ENCODE peak calls at places on chromosomes 6 and 20, in five cellular contexts. One of them, this sample, is unnamed.
A peak's percentile ranks its signal among the peaks of the same experiment; 100 is the strongest.

GRCh38 chr6:43714311-43715055 is 26.9 kb upstream of the MRPS18A start:
- DNase-seq in AG04450: peak; percentile 61
- DNase-seq in NB4: peak; percentile 69
- DNase-seq in upper lobe of right lung: no peak
- DNase-seq in psoas muscle: peak; percentile 53
- DNase-seq in this sample: no peak

GRCh38 chr6:41055149-41055548 is 2.1 kb downstream of the APOBEC2 start:
- DNase-seq in upper lobe of right lung: no peak
- DNase-seq in AG04450: no peak
- DNase-seq in NB4: no peak
- DNase-seq in psoas muscle: no peak
- DNase-seq in this sample: no peak

GRCh38 chr20:50198211-50198666 is 7.6 kb downstream of the CEBPB start:
- DNase-seq in psoas muscle: no peak
- DNase-seq in AG04450: no peak
- DNase-seq in NB4: no peak
- DNase-seq in upper lobe of right lung: no peak
- DNase-seq in this sample: no peak

GRCh38 chr6:22025468-22026159 is 271.2 kb downstream of the PRL start:
- DNase-seq in NB4: peak; percentile 97
- DNase-seq in psoas muscle: no peak
- DNase-seq in AG04450: peak; percentile 48
- DNase-seq in upper lobe of right lung: no peak
- DNase-seq in this sample: peak; percentile 55

GRCh38 chr20:58231678-58232077 is 3.2 kb upstream of the ANKRD60 start:
- DNase-seq in AG04450: no peak
- DNase-seq in upper lobe of right lung: no peak
- DNase-seq in psoas muscle: no peak
- DNase-seq in NB4: no peak
- DNase-seq in this sample: no peak

GRCh38 chr6:26327450-26328264 is 37.3 kb upstream of the BTN3A2 start:
- DNase-seq in NB4: peak; percentile 80
- DNase-seq in AG04450: no peak
- DNase-seq in psoas muscle: no peak
- DNase-seq in upper lobe of right lung: no peak
- DNase-seq in this sample: peak; percentile 65

GRCh38 chr6:168132531-168133184 is 53.6 kb upstream of the FRMD1 start:
- DNase-seq in AG04450: peak; percentile 20
- DNase-seq in psoas muscle: peak; percentile 52
- DNase-seq in upper lobe of right lung: no peak
- DNase-seq in NB4: peak; percentile 12
- DNase-seq in this sample: no peak

GRCh38 chr6:136717297-136717990 is 74.8 kb downstream of the MAP3K5 start:
- DNase-seq in AG04450: no peak
- DNase-seq in NB4: no peak
- DNase-seq in upper lobe of right lung: no peak
- DNase-seq in psoas muscle: no peak
- DNase-seq in this sample: no peak

GRCh38 chr6:2449572-2449940 is 204.2 kb upstream of the GMDS start:
- DNase-seq in upper lobe of right lung: no peak
- DNase-seq in AG04450: no peak
- DNase-seq in psoas muscle: no peak
- DNase-seq in NB4: no peak
- DNase-seq in this sample: no peak

GRCh38 chr6:15387118-15387517 is 141.2 kb downstream of the JARID2 start:
- DNase-seq in upper lobe of right lung: no peak
- DNase-seq in NB4: no peak
- DNase-seq in AG04450: no peak
- DNase-seq in psoas muscle: no peak
- DNase-seq in this sample: no peak

GRCh38 chr6:52574709-52575489 is 2.0 kb downstream of the TRAM2 start:
- DNase-seq in psoas muscle: peak; percentile 41
- DNase-seq in upper lobe of right lung: no peak
- DNase-seq in AG04450: no peak
- DNase-seq in NB4: peak; percentile 78
- DNase-seq in this sample: peak; percentile 60

GRCh38 chr6:110938176-110938575 is 20.3 kb upstream of the GTF3C6 start:
- DNase-seq in AG04450: no peak
- DNase-seq in NB4: peak; percentile 46
- DNase-seq in upper lobe of right lung: no peak
- DNase-seq in psoas muscle: no peak
- DNase-seq in this sample: no peak

GRCh38 chr20:2283706-2284423 is 11.9 kb upstream of the TGM3 start:
- DNase-seq in psoas muscle: no peak
- DNase-seq in upper lobe of right lung: no peak
- DNase-seq in AG04450: no peak
- DNase-seq in NB4: peak; percentile 1
- DNase-seq in this sample: no peak

GRCh38 chr6:99016355-99016754 is 68.6 kb upstream of the FBXL4 start:
- DNase-seq in NB4: peak; percentile 97
- DNase-seq in AG04450: no peak
- DNase-seq in upper lobe of right lung: no peak
- DNase-seq in psoas muscle: no peak
- DNase-seq in this sample: no peak

GRCh38 chr6:53851561-53851960 is 56.8 kb downstream of the LRRC1 start:
- DNase-seq in AG04450: no peak
- DNase-seq in psoas muscle: no peak
- DNase-seq in upper lobe of right lung: no peak
- DNase-seq in NB4: no peak
- DNase-seq in this sample: no peak

GRCh38 chr20:22795897-22796296 is 211.5 kb upstream of the FOXA2 start:
- DNase-seq in AG04450: peak; percentile 87
- DNase-seq in upper lobe of right lung: no peak
- DNase-seq in NB4: no peak
- DNase-seq in psoas muscle: peak; percentile 55
- DNase-seq in this sample: no peak

GRCh38 chr6:152474341-152474740 is 162.8 kb downstream of the SYNE1 start:
- DNase-seq in AG04450: no peak
- DNase-seq in upper lobe of right lung: no peak
- DNase-seq in NB4: no peak
- DNase-seq in psoas muscle: no peak
- DNase-seq in this sample: no peak

GRCh38 chr6:89352329-89353117 is at the start of gene UBE2J1:
- DNase-seq in psoas muscle: peak; percentile 95
- DNase-seq in upper lobe of right lung: peak; percentile 99
- DNase-seq in NB4: peak; percentile 96
- DNase-seq in AG04450: peak; percentile 77
- DNase-seq in this sample: peak; percentile 95

GRCh38 chr6:139872635-139873034 is 498.2 kb upstream of the CITED2 start:
- DNase-seq in NB4: peak; percentile 31
- DNase-seq in psoas muscle: no peak
- DNase-seq in AG04450: no peak
- DNase-seq in upper lobe of right lung: no peak
- DNase-seq in this sample: no peak

GRCh38 chr6:16102208-16102607 is 26.7 kb upstream of the MYLIP start:
- DNase-seq in psoas muscle: no peak
- DNase-seq in NB4: no peak
- DNase-seq in AG04450: no peak
- DNase-seq in upper lobe of right lung: no peak
- DNase-seq in this sample: no peak

GRCh38 chr6:54775586-54775985 is 71.0 kb upstream of the FAM83B start:
- DNase-seq in AG04450: no peak
- DNase-seq in upper lobe of right lung: no peak
- DNase-seq in psoas muscle: no peak
- DNase-seq in NB4: no peak
- DNase-seq in this sample: no peak

GRCh38 chr6:63730311-63730710 is 94.7 kb downstream of the PHF3 start:
- DNase-seq in upper lobe of right lung: no peak
- DNase-seq in psoas muscle: no peak
- DNase-seq in AG04450: no peak
- DNase-seq in NB4: no peak
- DNase-seq in this sample: no peak

GRCh38 chr6:155628315-155628714 is 172.7 kb upstream of the NOX3 start:
- DNase-seq in upper lobe of right lung: no peak
- DNase-seq in AG04450: no peak
- DNase-seq in psoas muscle: no peak
- DNase-seq in NB4: no peak
- DNase-seq in this sample: no peak

GRCh38 chr6:69279805-69280204 is 517.0 kb downstream of the LMBRD1 start:
- DNase-seq in AG04450: no peak
- DNase-seq in NB4: no peak
- DNase-seq in upper lobe of right lung: no peak
- DNase-seq in psoas muscle: no peak
- DNase-seq in this sample: no peak

GRCh38 chr6:90458353-90459224 is 128.3 kb downstream of the MAP3K7 start:
- DNase-seq in upper lobe of right lung: no peak
- DNase-seq in psoas muscle: no peak
- DNase-seq in AG04450: no peak
- DNase-seq in NB4: no peak
- DNase-seq in this sample: no peak

GRCh38 chr20:33995053-33995816 is 1.5 kb downstream of the RALY start:
- DNase-seq in NB4: peak; percentile 60
- DNase-seq in psoas muscle: no peak
- DNase-seq in upper lobe of right lung: no peak
- DNase-seq in AG04450: no peak
- DNase-seq in this sample: no peak

GRCh38 chr20:55740076-55740475 is 265.2 kb downstream of the CBLN4 start:
- DNase-seq in AG04450: no peak
- DNase-seq in upper lobe of right lung: no peak
- DNase-seq in NB4: no peak
- DNase-seq in psoas muscle: no peak
- DNase-seq in this sample: no peak

GRCh38 chr20:7841291-7841966 is 98.8 kb downstream of the HAO1 start:
- DNase-seq in NB4: no peak
- DNase-seq in psoas muscle: peak; percentile 23
- DNase-seq in AG04450: peak; percentile 7
- DNase-seq in upper lobe of right lung: no peak
- DNase-seq in this sample: no peak

GRCh38 chr6:37134622-37135191 is 35.2 kb upstream of the PIM1 start:
- DNase-seq in psoas muscle: peak; percentile 64
- DNase-seq in AG04450: peak; percentile 69
- DNase-seq in NB4: no peak
- DNase-seq in upper lobe of right lung: no peak
- DNase-seq in this sample: no peak

GRCh38 chr6:34586327-34587040 is 30.4 kb upstream of the SPDEF start:
- DNase-seq in AG04450: no peak
- DNase-seq in NB4: no peak
- DNase-seq in upper lobe of right lung: no peak
- DNase-seq in psoas muscle: no peak
- DNase-seq in this sample: no peak
- TF ChIP-seq CTCF in AG04450: no peak
- TF ChIP-seq CTCF in NB4: no peak
- TF ChIP-seq CTCF in upper lobe of right lung: no peak
- TF ChIP-seq CTCF in psoas muscle: no peak
- TF ChIP-seq CTCF in this sample: no peak

GRCh38 chr6:166157930-166158617 is 9.6 kb downstream of the TBXT start:
- DNase-seq in upper lobe of right lung: no peak
- DNase-seq in AG04450: no peak
- DNase-seq in psoas muscle: no peak
- DNase-seq in NB4: no peak
- DNase-seq in this sample: no peak

GRCh38 chr6:166162599-166163342 is 4.9 kb downstream of the TBXT start:
- DNase-seq in psoas muscle: no peak
- DNase-seq in upper lobe of right lung: no peak
- DNase-seq in AG04450: no peak
- DNase-seq in NB4: no peak
- DNase-seq in this sample: no peak

GRCh38 chr6:166152660-166153059 is 15.0 kb downstream of the TBXT start:
- DNase-seq in NB4: no peak
- DNase-seq in psoas muscle: no peak
- DNase-seq in AG04450: no peak
- DNase-seq in upper lobe of right lung: no peak
- DNase-seq in this sample: no peak

GRCh38 chr6:166151798-166152197 is 15.9 kb downstream of the TBXT start:
- DNase-seq in psoas muscle: no peak
- DNase-seq in upper lobe of right lung: no peak
- DNase-seq in AG04450: no peak
- DNase-seq in NB4: no peak
- DNase-seq in this sample: no peak

DNA sequence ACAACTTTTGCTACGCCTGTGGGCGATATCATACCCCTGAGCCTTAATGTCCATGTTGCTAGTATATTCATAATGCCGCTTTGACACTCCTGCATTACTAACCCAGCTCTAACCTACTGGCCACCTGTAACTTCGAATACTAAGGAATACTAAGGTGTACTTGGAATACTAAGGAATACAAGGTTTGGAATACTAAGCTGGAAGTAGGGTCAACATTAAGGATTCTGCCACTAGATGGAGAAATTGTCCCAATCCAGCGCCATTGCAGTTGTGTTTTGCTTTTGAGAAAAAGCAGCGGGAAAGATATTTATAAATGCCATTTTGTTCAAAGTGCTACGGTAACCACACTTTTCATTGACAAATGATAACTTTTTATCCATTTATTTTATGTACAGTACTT is 10.7 kb downstream of the TBXT start:
- DNase-seq in AG04450: no peak
- DNase-seq in upper lobe of right lung: no peak
- DNase-seq in NB4: peak; percentile 31
- DNase-seq in psoas muscle: no peak
- DNase-seq in this sample: no peak
- TF ChIP-seq CTCF in AG04450: peak; percentile 36
- TF ChIP-seq CTCF in upper lobe of right lung: peak; percentile 23
- TF ChIP-seq CTCF in NB4: peak; percentile 24
- TF ChIP-seq CTCF in psoas muscle: no peak
- TF ChIP-seq CTCF in this sample: peak; percentile 26

DNA sequence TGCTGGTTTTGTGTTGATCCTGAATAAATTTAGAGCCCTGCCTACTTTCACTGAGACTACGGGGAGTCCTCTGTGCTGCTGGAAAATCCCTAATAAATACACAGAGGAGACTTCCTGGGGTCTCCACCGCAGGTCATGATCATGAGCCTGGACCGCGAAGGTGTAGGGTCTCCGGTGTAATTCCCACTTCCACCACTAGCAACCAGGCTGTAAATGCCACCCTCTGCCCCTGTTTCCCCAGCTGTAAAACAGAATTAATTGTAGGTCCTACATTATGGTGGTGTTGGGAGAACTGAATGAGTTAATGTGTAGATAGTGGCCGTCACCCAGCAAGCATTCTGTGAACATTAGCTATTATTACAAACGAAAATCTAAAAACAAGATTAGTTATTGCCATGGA is 191.6 kb upstream of the THBS2 start:
- DNase-seq in AG04450: no peak
- DNase-seq in upper lobe of right lung: no peak
- DNase-seq in psoas muscle: no peak
- DNase-seq in NB4: no peak
- DNase-seq in this sample: no peak
- TF ChIP-seq CTCF in AG04450: peak; percentile 16
- TF ChIP-seq CTCF in upper lobe of right lung: peak; percentile 5
- TF ChIP-seq CTCF in psoas muscle: no peak
- TF ChIP-seq CTCF in NB4: peak; percentile 10
- TF ChIP-seq CTCF in this sample: no peak

DNA sequence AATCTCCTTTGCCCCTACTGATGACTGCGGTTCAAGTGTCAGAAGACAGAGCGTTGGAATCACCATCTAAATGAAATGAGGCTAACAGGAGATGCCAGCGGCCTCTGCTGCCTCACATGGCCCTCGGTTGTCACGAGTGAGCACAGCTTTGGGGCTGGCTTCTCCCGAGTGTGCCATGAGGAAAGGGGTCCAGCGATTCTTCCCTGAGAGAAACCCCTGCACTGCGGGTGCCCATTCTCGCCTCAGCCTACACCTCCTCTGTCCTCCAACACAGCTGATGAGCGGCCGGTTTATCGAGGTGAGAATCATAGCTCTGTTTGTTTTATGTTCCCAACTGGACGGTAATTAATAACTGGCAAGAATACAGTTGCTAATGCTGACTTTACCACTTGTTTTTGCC is 144.7 kb upstream of the RPS6KA2 start:
- DNase-seq in upper lobe of right lung: no peak
- DNase-seq in NB4: no peak
- DNase-seq in psoas muscle: no peak
- DNase-seq in AG04450: no peak
- DNase-seq in this sample: no peak
- TF ChIP-seq CTCF in upper lobe of right lung: no peak
- TF ChIP-seq CTCF in NB4: no peak
- TF ChIP-seq CTCF in psoas muscle: no peak
- TF ChIP-seq CTCF in AG04450: no peak
- TF ChIP-seq CTCF in this sample: no peak